ENCODE peak calls at places on chromosomes 1 and 21, in four cellular contexts. G, K, D and C are unnamed samples.

GRCh38 chr1:169271094-169271493 is 96.5 kb downstream of the NME7 start:
- DNase-seq in G (no peak), K (no peak), D (peak), C (no peak)

GRCh38 chr1:53568540-53568939 is 109.3 kb downstream of the DMRTB1 start:
- DNase-seq in G (no peak), K (no peak), D (peak), C (no peak)

GRCh38 chr1:9278585-9279153 is 14.0 kb upstream of the SPSB1 start:
- DNase-seq in G (no peak), K (no peak), D (no peak), C (no peak)

GRCh38 chr21:30719401-30719800 is 824 bp upstream of the KRTAP21-3 start:
- DNase-seq in G (no peak), K (no peak), D (no peak), C (no peak)

GRCh38 chr1:41741244-41741643 is 177.5 kb downstream of the HIVEP3 start:
- DNase-seq in G (no peak), K (no peak), D (no peak), C (no peak)

GRCh38 chr1:39266269-39266668 is 61.8 kb downstream of the MACF1 start:
- DNase-seq in G (no peak), K (no peak), D (peak), C (no peak)

GRCh38 chr1:44817307-44817706 is 9.0 kb downstream of the BTBD19 start:
- DNase-seq in G (no peak), K (no peak), D (no peak), C (no peak)

GRCh38 chr1:150968491-150968890 is 6.1 kb downstream of the CERS2 start:
- DNase-seq in G (no peak), K (no peak), D (no peak), C (no peak)

GRCh38 chr1:107936498-107937481 is 28.2 kb downstream of the VAV3 start:
- DNase-seq in G (peak), K (no peak), D (no peak), C (no peak)

GRCh38 chr1:181397841-181398240 is 85.5 kb upstream of the CACNA1E start:
- DNase-seq in G (no peak), K (no peak), D (no peak), C (no peak)

GRCh38 chr1:20484526-20485462 is 1.2 kb downstream of the CAMK2N1 start:
- DNase-seq in G (no peak), K (no peak), D (no peak), C (no peak)

GRCh38 chr1:51569284-51570062 is 47.4 kb upstream of the OSBPL9 start:
- DNase-seq in G (peak), K (peak), D (peak), C (peak)

GRCh38 chr1:93988634-93989350 is 79.6 kb upstream of the GCLM start:
- DNase-seq in G (peak), K (no peak), D (no peak), C (no peak)

GRCh38 chr1:229204863-229205777 is 65.8 kb upstream of the RAB4A start:
- DNase-seq in G (peak), K (no peak), D (peak), C (no peak)

GRCh38 chr1:223670458-223671159 is 5.1 kb upstream of the CAPN8 start:
- DNase-seq in G (peak), K (peak), D (peak), C (peak)

GRCh38 chr1:53551428-53551995 is 92.3 kb downstream of the DMRTB1 start:
- DNase-seq in G (no peak), K (no peak), D (no peak), C (no peak)

GRCh38 chr1:29502225-29502755 is 266.0 kb downstream of the PTPRU start:
- DNase-seq in G (no peak), K (no peak), D (no peak), C (no peak)

GRCh38 chr1:235923466-235924008 is 56.8 kb upstream of the LYST start:
- DNase-seq in G (peak), K (no peak), D (no peak), C (no peak)

GRCh38 chr1:36269408-36269838 is 36.7 kb upstream of the SH3D21 start:
- DNase-seq in G (peak), K (peak), D (no peak), C (no peak)

GRCh38 chr1:178371236-178371635 is 125.5 kb downstream of the CLEC20A start:
- DNase-seq in G (peak), K (no peak), D (no peak), C (peak)

GRCh38 chr1:20896824-20897223 is 109.7 kb upstream of the HP1BP3 start:
- DNase-seq in G (no peak), K (peak), D (no peak), C (peak)

GRCh38 chr1:93607814-93608187 is 73.8 kb downstream of the BCAR3 start:
- DNase-seq in G (peak), K (no peak), D (no peak), C (no peak)

GRCh38 chr1:152169356-152170025 is 10.5 kb upstream of the RPTN start:
- DNase-seq in G (no peak), K (no peak), D (no peak), C (no peak)

GRCh38 chr1:169115891-169116585 is 9.5 kb downstream of the ATP1B1 start:
- DNase-seq in G (peak), K (peak), D (no peak), C (peak)

GRCh38 chr1:229344139-229344538 is 1.3 kb upstream of the CCSAP start:
- DNase-seq in G (no peak), K (no peak), D (no peak), C (no peak)

GRCh38 chr21:36202721-36203602 is 46.3 kb downstream of the DOP1B start:
- DNase-seq in G (peak), K (no peak), D (no peak), C (no peak)

GRCh38 chr1:37120279-37120678 is 86.0 kb upstream of the GRIK3 start:
- DNase-seq in G (no peak), K (no peak), D (no peak), C (no peak)

GRCh38 chr1:178232949-178233348 is 139.0 kb downstream of the RASAL2 start:
- DNase-seq in G (peak), K (no peak), D (no peak), C (no peak)

GRCh38 chr21:45517249-45518065 is 24.8 kb downstream of the SLC19A1 start:
- DNase-seq in G (no peak), K (no peak), D (no peak), C (no peak)

GRCh38 chr1:64235133-64235532 is 31.7 kb downstream of the UBE2U start:
- DNase-seq in G (peak), K (no peak), D (no peak), C (no peak)

GRCh38 chr1:53621144-53621543 is 117.8 kb downstream of the GLIS1 start:
- DNase-seq in G (no peak), K (no peak), D (no peak), C (no peak)

GRCh38 chr1:90488451-90488850 is 228.7 kb downstream of the BARHL2 start:
- DNase-seq in G (peak), K (no peak), D (no peak), C (no peak)

GRCh38 chr1:3073520-3074296 is 4.7 kb downstream of the PRDM16 start:
- DNase-seq in G (no peak), K (no peak), D (no peak), C (no peak)

GRCh38 chr1:235397733-235398132 is 30.5 kb downstream of the TBCE start:
- DNase-seq in G (peak), K (no peak), D (no peak), C (no peak)

GRCh38 chr1:54309631-54310366 is 96.4 kb downstream of the SSBP3 start:
- DNase-seq in G (no peak), K (no peak), D (no peak), C (no peak)

GRCh38 chr21:41614456-41615010 is 106.6 kb upstream of the TMPRSS2 start:
- DNase-seq in G (no peak), K (no peak), D (no peak), C (no peak)

DNA sequence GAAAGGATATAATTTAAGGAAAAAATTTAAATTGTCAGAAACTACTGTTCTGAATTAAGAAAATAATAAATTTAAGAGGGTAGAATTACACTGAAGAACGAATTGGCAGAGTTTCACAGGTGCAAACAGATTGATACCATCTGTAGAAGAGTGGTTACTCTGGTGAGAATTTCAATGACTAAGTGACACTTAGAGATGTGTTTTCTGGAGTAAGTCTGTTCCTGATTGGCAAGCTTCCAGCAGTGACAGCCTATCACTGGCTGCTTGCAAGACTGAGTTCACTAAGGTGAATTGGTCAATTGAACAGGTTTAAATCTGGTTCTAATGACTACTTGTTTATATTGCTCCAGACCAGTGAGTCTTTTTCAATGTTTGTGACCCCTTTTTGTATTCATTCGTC is 838.2 kb upstream of the RGS18 start:
- DNase-seq in G (no peak), K (no peak), D (peak), C (no peak)
- TF ChIP-seq USF2 in G (no peak), K (no peak), D (no peak), C (no peak)

DNA sequence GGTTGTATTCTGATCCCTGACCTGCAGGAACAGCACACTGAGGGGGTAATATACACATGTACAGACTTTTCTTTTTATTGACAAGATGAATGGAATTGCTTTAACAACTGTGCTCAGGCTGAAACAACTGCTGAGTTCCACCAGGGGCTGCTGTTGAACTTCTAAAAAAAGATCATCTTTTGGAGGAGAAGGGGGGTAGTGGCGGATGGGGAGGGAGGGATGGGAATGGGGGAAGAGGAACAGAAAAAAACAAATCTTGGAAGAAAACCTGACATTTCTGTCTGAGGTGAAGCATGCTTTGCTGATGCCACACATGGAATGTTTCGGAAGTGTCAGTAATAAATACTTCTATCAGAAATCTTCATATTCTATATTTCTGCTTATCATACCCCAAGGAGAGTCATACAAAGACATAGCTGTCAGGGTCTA is 75.0 kb downstream of the RWDD3 start:
- DNase-seq in G (peak), K (peak), D (peak), C (peak)
- TF ChIP-seq MAZ in G (no peak), K (no peak), D (no peak), C (no peak)

DNA sequence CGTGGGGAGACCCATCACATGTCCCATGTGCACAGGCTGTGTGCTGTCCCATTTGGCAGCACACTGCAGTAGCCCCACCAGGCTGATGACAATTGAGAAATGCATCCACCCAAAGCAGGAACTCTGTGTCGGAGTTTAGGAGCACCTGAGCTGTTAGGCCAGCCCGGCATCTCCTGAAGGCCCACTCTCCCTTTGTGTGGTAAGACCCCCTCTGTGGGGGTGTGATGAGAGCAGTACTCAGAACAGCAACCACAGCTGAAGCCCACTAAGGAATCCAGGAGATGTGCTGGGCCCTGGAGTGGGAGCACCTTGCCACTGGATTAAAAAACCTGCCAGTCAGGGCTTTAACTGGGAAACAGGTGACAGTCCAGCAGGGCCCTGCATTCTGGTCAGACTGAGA is 37.2 kb downstream of the FCRL5 start:
- DNase-seq in G (no peak), K (no peak), D (no peak), C (no peak)
- TF ChIP-seq USF2 in G (no peak), K (no peak), D (no peak), C (no peak)

GRCh38 chr1:220300442-220301121 is 28.3 kb upstream of the RAB3GAP2 start:
- DNase-seq in G (peak), K (peak), D (peak), C (no peak)
- TF ChIP-seq MAZ in G (no peak), K (no peak), D (peak), C (no peak)

DNA sequence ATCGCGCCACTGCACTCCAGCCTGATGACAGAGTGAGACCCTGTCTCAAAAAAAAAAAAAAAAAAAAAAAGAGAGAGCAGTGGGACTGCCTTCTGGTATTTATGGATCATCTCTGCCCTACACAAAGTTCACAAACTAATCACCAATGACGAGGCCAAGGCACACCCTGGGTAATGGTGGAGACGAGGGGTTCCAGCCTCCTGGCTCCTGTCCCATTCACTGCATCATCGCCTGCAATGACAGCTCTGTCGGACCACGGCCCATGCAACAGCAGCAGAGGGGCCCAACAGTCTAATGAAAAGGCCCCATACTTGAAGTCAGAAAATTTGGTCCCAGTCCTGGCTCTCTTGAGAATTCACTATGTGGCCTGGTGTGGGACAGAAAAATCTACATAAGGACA is 2.9 kb upstream of the BTG2 start:
- DNase-seq in G (no peak), K (no peak), D (no peak), C (no peak)
- TF ChIP-seq USF2 in G (no peak), K (no peak), D (no peak), C (no peak)

GRCh38 chr1:31180338-31180737 is 59.3 kb downstream of the NKAIN1 start:
- DNase-seq in G (no peak), K (no peak), D (no peak), C (no peak)

GRCh38 chr1:31181515-31182343 is 58.0 kb downstream of the NKAIN1 start:
- DNase-seq in G (no peak), K (peak), D (peak), C (peak)

GRCh38 chr1:31183126-31183525 is 56.6 kb downstream of the NKAIN1 start:
- DNase-seq in G (no peak), K (no peak), D (no peak), C (no peak)

GRCh38 chr1:31182352-31182751 is 57.3 kb downstream of the NKAIN1 start:
- DNase-seq in G (peak), K (peak), D (peak), C (peak)

DNA sequence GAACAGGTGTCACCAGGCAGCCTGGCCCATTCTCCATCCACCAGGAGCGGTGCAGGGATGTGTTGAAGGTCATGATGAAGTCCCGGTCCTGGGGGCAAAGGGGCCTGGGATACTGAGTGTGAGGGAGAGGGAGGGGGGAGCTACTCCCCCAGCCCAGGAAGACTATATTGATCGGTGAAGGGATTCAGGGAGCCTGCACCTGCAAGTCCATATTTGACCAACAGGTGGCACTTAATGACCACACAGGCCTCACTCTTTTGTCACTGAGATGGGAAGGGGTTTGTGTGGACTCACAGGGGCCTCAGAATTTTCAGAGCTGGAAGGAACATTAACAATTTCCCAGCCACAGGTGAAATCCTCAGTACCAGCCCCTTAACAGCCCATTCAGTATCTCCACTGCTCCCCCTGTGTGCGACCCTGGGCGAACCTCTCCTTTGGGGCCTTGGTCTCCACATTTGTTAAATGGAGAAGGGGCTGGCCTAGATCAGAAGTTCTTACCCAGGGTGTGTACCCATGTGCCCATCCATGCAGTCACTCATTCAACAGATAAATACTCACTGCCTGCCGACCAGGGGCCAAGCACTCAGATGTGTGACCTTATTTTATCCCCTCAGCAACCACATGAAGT is 55.6 kb downstream of the NKAIN1 start:
- DNase-seq in G (peak), K (peak), D (peak), C (peak)
- TF ChIP-seq MAZ in G (no peak), K (no peak), D (no peak), C (no peak)